ENCODE peak calls at places on chromosomes 3 and 15, in nine cellular contexts. O, B, Y, C, A, L, N, F and E are unnamed samples.

GRCh38 chr3:14516738-14517345 is 23.3 kb downstream of the GRIP2 start:
- DNase-seq in O (no peak), B (no peak), Y (no peak), C (no peak), A (no peak), L (no peak), N (no peak), F (no peak), E (peak; percentile 6)

GRCh38 chr3:29758108-29759020 is 477.5 kb downstream of the RBMS3 start:
- DNase-seq in O (no peak), B (no peak), Y (peak; percentile 77), C (no peak), A (no peak), L (no peak), N (no peak), F (no peak), E (no peak)

GRCh38 chr3:172228041-172228440 is 188.7 kb downstream of the FNDC3B start:
- DNase-seq in O (no peak), B (no peak), Y (no peak), C (no peak), A (no peak), L (no peak), N (no peak), F (no peak), E (no peak)

GRCh38 chr15:40279437-40280141 is 3.3 kb downstream of the ANKRD63 start:
- DNase-seq in O (peak; percentile 80), B (peak; percentile 68), Y (peak; percentile 51), C (peak; percentile 85), A (peak; percentile 89), L (peak; percentile 42), N (peak; percentile 84), F (peak; percentile 69), E (peak; percentile 59)

GRCh38 chr15:40595219-40595618 is 1.2 kb downstream of the KNL1 start:
- DNase-seq in O (no peak), B (no peak), Y (peak; percentile 3), C (no peak), A (no peak), L (no peak), N (no peak), F (no peak), E (no peak)

GRCh38 chr3:133467780-133468179 is 67.9 kb downstream of the BFSP2 start:
- DNase-seq in O (no peak), B (no peak), Y (no peak), C (no peak), A (no peak), L (no peak), N (no peak), F (no peak), E (no peak)

GRCh38 chr3:186940965-186941364 is 10.6 kb downstream of the ST6GAL1 start:
- DNase-seq in O (no peak), B (peak; percentile 61), Y (no peak), C (peak; percentile 87), A (no peak), L (no peak), N (no peak), F (peak; percentile 69), E (peak; percentile 43)

GRCh38 chr3:45205126-45205525 is 21.0 kb downstream of the TMEM158 start:
- DNase-seq in O (no peak), B (no peak), Y (peak; percentile 46), C (no peak), A (no peak), L (no peak), N (no peak), F (no peak), E (no peak)

GRCh38 chr3:77541203-77541922 is 501.5 kb downstream of the ROBO2 start:
- DNase-seq in O (no peak), B (no peak), Y (no peak), C (peak; percentile 38), A (no peak), L (no peak), N (no peak), F (no peak), E (no peak)

GRCh38 chr3:85567074-85567676 is 608.4 kb downstream of the CADM2 start:
- DNase-seq in O (peak; percentile 63), B (no peak), Y (peak; percentile 14), C (peak; percentile 80), A (no peak), L (no peak), N (peak; percentile 30), F (peak; percentile 6), E (no peak)

GRCh38 chr15:74460298-74460697 is 662 bp downstream of the UBL7 start:
- DNase-seq in O (no peak), B (no peak), Y (no peak), C (no peak), A (no peak), L (no peak), N (no peak), F (no peak), E (no peak)

GRCh38 chr3:38020342-38020726 is 9.1 kb downstream of the PLCD1 start:
- DNase-seq in O (no peak), B (no peak), Y (no peak), C (no peak), A (no peak), L (no peak), N (no peak), F (peak; percentile 2), E (no peak)

GRCh38 chr3:158452324-158452723 is 118.7 kb upstream of the MLF1 start:
- DNase-seq in O (no peak), B (no peak), Y (peak; percentile 26), C (no peak), A (no peak), L (no peak), N (no peak), F (no peak), E (no peak)

GRCh38 chr15:51051776-51052175 is 42.9 kb downstream of the TNFAIP8L3 start:
- DNase-seq in O (no peak), B (no peak), Y (peak; percentile 18), C (no peak), A (no peak), L (no peak), N (no peak), F (peak; percentile 64), E (no peak)

GRCh38 chr3:172749201-172749965 is 1.1 kb upstream of the ECT2 start:
- DNase-seq in O (peak; percentile 39), B (no peak), Y (peak; percentile 85), C (no peak), A (no peak), L (peak; percentile 96), N (no peak), F (peak; percentile 42), E (peak; percentile 28)

GRCh38 chr3:100802126-100802525 is 92.8 kb downstream of the TFG start:
- DNase-seq in O (no peak), B (no peak), Y (no peak), C (no peak), A (no peak), L (peak; percentile 58), N (no peak), F (no peak), E (no peak)

GRCh38 chr15:56984681-56985515 is 66.5 kb downstream of the TCF12 start:
- DNase-seq in O (no peak), B (no peak), Y (no peak), C (no peak), A (no peak), L (no peak), N (no peak), F (no peak), E (no peak)

DNA sequence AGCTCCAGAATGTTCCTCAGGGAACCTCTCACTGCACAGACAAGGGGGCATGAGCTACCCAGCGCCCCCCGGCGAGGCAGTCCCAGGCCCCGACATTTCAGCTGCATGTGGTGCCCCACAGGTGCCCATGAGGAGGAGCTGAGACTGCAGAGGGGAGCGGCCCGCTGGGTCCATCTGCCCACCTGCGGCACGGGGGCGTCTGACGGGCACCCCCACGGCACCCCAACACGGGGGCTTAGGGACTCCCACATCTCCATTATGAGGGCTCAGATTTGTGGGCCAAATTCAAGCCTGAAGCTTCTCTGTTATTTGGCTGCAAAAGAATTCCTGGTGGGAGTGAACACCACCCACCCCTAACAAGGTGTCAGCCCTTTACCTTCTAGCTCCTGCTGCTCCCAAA is 258.4 kb downstream of the UACA start:
- DNase-seq in O (no peak), B (no peak), Y (no peak), C (no peak), A (no peak), L (no peak), N (no peak), F (no peak), E (no peak)
- H3K4me1 ChIP-seq in O (peaks cover 35% of the 10 kb centered on the region), B (peaks cover 21% of the 10 kb centered on the region), Y (peaks cover 50% of the 10 kb centered on the region), C (peaks cover 6% of the 10 kb centered on the region), A (peaks cover 5% of the 10 kb centered on the region), L (peaks cover 65% of the 10 kb centered on the region), N (no peaks in the 10 kb centered on the region), F (peaks cover 32% of the 10 kb centered on the region), E (no peaks in the 10 kb centered on the region)

DNA sequence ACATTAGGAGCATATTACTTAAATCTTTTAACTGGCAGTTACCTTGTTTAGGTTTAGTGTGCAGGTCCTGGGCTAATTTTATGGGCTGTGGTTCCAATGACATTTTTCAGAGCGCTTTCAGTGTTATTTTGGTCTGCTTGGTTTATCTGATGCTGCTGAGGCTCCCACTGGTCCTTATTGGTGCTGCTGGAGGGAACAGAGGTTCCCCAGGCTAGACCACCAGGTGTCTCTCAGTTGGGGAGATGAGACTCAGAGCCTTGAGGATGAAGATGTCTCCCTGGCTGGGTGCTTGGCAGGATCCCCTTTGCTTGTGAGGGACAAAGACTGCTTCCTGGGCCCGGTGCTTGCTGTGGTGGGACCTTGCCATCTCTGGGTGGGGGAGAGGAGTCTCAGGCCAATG is 28.3 kb upstream of the TASOR start:
- DNase-seq in O (no peak), B (no peak), Y (no peak), C (no peak), A (no peak), L (no peak), N (no peak), F (no peak), E (no peak)
- TF ChIP-seq CTCF in O (no peak), B (no peak), Y (no peak), C (no peak), A (no peak), L (no peak), N (no peak), F (no peak), E (no peak)

DNA sequence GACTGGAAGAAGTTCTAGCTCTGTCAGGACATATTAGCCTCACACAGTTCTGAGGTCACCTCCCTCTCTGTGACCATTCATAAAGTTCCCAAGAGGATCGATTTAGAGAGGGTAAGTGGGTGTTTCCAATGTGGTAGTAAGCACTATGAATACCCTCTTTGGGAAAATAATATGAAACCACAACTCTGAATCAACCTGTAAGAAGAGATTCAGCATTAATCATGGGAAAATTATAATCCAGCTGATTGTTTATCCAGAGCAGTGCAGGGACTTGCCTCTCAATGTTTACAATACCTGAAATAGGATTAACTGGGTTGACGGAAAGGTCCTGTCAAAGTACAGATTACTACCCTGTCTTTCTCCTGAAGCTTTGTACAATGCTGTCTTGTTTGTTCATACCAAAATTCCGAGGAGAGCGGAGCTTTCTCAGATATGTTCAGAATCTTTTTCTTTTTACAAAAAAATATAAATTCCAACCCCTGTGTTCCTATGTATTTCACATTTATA is 302.9 kb upstream of the DPPA4 start:
- DNase-seq in O (no peak), B (no peak), Y (peak; percentile 84), C (no peak), A (no peak), L (no peak), N (no peak), F (no peak), E (no peak)
- H3K36me3 ChIP-seq in O (no peaks in the 10 kb centered on the region), B (no peaks in the 10 kb centered on the region), Y (no peaks in the 10 kb centered on the region), C (no peaks in the 10 kb centered on the region), A (no peaks in the 10 kb centered on the region), L (no peaks in the 10 kb centered on the region), N (no peaks in the 10 kb centered on the region), F (no peaks in the 10 kb centered on the region), E (no peaks in the 10 kb centered on the region)

DNA sequence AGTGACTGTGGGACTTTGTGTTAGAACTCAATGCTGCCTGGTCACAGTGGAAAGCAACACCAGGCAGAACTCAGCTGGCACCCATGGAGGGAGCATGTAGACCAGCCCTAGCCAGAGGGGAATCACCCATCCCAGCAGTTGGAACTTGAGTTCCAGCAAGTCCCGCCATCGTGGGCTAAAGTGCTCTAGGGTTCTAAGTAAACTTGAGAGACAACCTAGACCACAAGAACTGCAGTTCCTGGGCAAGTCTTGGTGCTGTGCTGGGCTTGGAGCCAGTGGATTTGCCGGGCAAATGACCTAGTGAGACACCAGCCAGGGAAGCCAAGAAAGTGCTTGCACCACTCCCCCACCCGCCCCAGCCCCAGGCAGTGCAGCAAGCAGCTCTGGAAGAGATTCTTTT is 24.4 kb downstream of the ISG20 start:
- DNase-seq in O (peak; percentile 64), B (no peak), Y (peak; percentile 74), C (no peak), A (no peak), L (no peak), N (no peak), F (no peak), E (no peak)
- H3K4me1 ChIP-seq in O (peaks cover 23% of the 10 kb centered on the region), B (no peaks in the 10 kb centered on the region), Y (peaks cover 35% of the 10 kb centered on the region), C (no peaks in the 10 kb centered on the region), A (peaks cover 2% of the 10 kb centered on the region), L (peaks cover 20% of the 10 kb centered on the region), N (no peaks in the 10 kb centered on the region), F (peaks cover 11% of the 10 kb centered on the region), E (no peaks in the 10 kb centered on the region)